ENCODE peak calls at places on chromosomes 12 and 14, in four cellular contexts. K is A549, W is HepG2, G is WTC11. S is an unnamed sample.

GRCh38 chr12:14185441-14186192 is 179.9 kb upstream of the ATF7IP start:
- DNase-seq in G (peak), K (peak), W (peak), S (peak)

GRCh38 chr12:47822386-47822785 is 2.7 kb upstream of the HDAC7 start:
- DNase-seq in W (no peak), G (no peak), K (no peak), S (no peak)

GRCh38 chr12:46825526-46826414 is at the start of gene SLC38A4:
- DNase-seq in G (peak), K (no peak), W (peak), S (peak)

GRCh38 chr14:66111891-66112290 is 374.3 kb upstream of the CCDC196 start:
- DNase-seq in G (no peak), W (no peak), K (no peak), S (no peak)

GRCh38 chr14:52553002-52553670 is 500 bp downstream of the GPR137C start:
- DNase-seq in G (peak), K (no peak), W (no peak), S (peak)

GRCh38 chr12:84043355-84043754 is 869.2 kb downstream of the SLC6A15 start:
- DNase-seq in W (peak), K (no peak), G (no peak), S (no peak)

GRCh38 chr12:64086946-64087345 is 135.2 kb downstream of the KICS2 start:
- DNase-seq in G (no peak), K (no peak), W (no peak), S (no peak)

GRCh38 chr14:31926123-31926522 is 151.0 kb upstream of the ARHGAP5 start:
- DNase-seq in G (no peak), W (peak), K (peak), S (peak)

GRCh38 chr12:131085125-131085815 is 131.6 kb downstream of the ADGRD1 start:
- DNase-seq in G (peak), K (no peak), W (no peak), S (no peak)

GRCh38 chr12:68784015-68784414 is 24.0 kb upstream of the MDM2 start:
- DNase-seq in G (no peak), K (no peak), W (peak), S (no peak)

GRCh38 chr14:55705651-55706340 is 125.8 kb downstream of the KTN1 start:
- DNase-seq in W (peak), G (no peak), K (no peak), S (no peak)

GRCh38 chr14:58298880-58299664 is 717 bp downstream of the ARID4A start:
- DNase-seq in G (peak), W (no peak), K (peak), S (peak)

GRCh38 chr14:95614335-95614734 is 71.9 kb upstream of the TCL1B start:
- DNase-seq in W (no peak), G (no peak), K (no peak), S (no peak)

GRCh38 chr12:51792417-51792816 is 56.1 kb downstream of the FIGNL2 start:
- DNase-seq in G (no peak), K (no peak), W (no peak), S (no peak)

GRCh38 chr12:946656-947055 is 2.8 kb downstream of the RAD52 start:
- DNase-seq in G (no peak), W (no peak), K (no peak), S (no peak)

GRCh38 chr12:6205144-6205539 is 4.9 kb downstream of the CD9 start:
- DNase-seq in G (peak), W (no peak), K (no peak), S (no peak)

GRCh38 chr14:67359319-67359774 is 257 bp downstream of the ATP6V1D start:
- DNase-seq in K (peak), W (peak), G (peak), S (no peak)

GRCh38 chr12:27924350-27925140 is 48.0 kb downstream of the PTHLH start:
- DNase-seq in W (no peak), K (no peak), G (no peak), S (no peak)

GRCh38 chr12:27919671-27920235 is 52.8 kb downstream of the PTHLH start:
- DNase-seq in K (no peak), G (no peak), W (no peak), S (no peak)

GRCh38 chr12:27927347-27927746 is 45.2 kb downstream of the PTHLH start:
- DNase-seq in G (no peak), W (no peak), K (no peak), S (no peak)

GRCh38 chr12:27922591-27923139 is 49.9 kb downstream of the PTHLH start:
- DNase-seq in K (no peak), G (no peak), W (no peak), S (no peak)
- TF ChIP-seq HMGXB4 in K (no peak), G (no peak), W (no peak), S (no peak)

DNA sequence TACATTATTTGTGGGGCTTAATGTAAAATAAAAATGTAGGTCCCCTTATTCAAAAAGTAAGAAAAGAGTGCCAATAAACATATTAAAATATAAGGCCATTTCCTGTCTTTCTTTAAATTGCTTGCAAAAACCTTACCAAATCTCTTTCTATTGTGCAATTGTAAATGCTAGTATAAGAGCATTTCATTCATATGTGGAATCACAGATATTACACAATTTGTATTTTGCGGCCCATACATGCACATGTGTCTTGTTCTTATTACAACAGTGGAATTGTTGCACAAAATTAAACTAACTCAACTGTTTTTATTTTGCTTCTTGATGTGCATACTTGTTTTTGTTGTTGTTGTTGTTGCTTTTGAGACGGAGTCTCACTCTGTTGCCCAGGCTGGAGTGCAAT is 20.1 kb upstream of the CRADD start:
- DNase-seq in K (no peak), W (no peak), G (no peak), S (no peak)
- TF ChIP-seq HMGXB4 in K (no peak), W (no peak), G (no peak), S (no peak)

DNA sequence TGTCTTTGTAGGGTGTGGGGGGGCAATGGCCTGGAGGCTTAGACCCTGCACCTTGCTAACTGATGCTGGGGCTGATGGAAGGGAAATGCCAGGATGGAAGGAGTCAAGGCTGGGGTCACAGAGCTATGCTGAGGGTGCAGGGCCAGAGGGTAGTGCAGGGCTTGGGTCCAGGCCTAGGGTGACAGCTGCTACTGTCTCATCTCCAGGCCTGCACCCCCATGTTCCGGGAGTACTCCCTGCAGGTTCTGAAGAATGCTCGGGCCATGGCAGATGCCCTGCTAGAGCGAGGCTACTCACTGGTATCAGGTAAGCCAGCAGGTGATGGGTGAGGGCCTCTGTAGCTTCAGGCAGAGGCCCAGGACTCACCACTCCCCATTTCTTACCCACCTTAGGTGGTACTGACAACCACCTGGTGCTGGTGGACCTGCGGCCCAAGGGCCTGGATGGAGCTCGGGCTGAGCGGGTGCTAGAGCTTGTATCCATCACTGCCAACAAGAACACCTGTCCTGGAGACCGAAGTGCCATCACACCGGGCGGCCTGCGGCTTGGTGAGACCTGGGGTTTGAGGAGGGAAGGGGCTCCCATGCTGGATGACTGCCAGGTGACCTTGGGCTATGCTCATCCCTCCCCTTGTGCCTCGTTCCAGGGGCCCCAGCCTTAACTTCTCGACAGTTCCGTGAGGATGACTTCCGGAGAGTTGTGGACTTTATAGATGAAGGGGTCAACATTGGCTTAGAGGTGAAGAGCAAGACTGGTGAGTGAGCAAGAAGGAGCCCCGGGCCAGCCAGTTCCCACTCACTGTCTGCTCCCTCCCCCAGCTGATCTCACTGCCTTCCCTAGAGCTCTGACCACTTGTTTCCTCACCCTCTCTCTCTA is 4.1 kb downstream of the SHMT2 start:
- DNase-seq in W (no peak), G (no peak), K (no peak), S (no peak)
- TF ChIP-seq HMGXB4 in W (no peak), G (no peak), K (no peak), S (no peak)

GRCh38 chr14:94544726-94545125 is 16.5 kb upstream of the SERPINA4 start:
- DNase-seq in K (no peak), G (no peak), W (no peak), S (no peak)

GRCh38 chr14:94542111-94542810 is 19.0 kb upstream of the SERPINA4 start:
- DNase-seq in W (peak), K (no peak), G (no peak), S (no peak)

GRCh38 chr14:94543450-94544123 is 17.7 kb upstream of the SERPINA4 start:
- DNase-seq in K (no peak), G (no peak), W (peak), S (no peak)

GRCh38 chr14:94541234-94541975 is 19.8 kb upstream of the SERPINA4 start:
- DNase-seq in K (no peak), G (no peak), W (no peak), S (no peak)

DNA sequence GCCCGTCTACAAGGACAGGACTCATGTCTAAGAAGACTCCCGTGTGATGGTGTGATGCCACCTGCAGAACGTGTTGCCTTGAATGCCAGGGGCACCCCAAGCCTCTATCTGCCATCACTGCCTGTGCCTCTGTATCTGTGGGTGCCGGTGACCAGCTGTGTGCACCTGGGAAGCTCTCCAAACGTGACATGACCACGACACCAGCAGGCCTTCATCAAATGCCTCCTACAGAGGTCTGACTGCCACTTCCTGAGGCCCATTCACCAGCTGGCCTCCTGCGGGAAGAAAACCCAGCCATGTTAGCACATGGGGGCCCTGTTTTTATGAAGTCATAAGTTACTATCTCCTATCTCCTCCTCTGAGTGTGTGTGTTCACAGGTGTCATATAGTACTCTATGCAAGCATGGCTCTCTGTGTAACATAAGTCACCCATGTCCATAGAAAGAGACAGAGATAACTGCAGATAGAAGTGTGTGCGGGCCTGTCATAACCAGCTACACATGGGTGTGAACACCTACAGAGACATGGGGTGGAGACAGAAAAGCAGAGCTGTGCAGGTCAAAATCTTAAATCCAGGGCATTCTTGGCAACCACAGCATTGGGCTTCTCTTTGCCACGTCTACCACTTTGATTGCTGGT is 18.3 kb upstream of the SERPINA4 start:
- DNase-seq in W (no peak), G (no peak), K (no peak), S (no peak)
- TF ChIP-seq HMGXB4 in W (no peak), G (no peak), K (no peak), S (no peak)

GRCh38 chr14:103456167-103456835 is 66.3 kb downstream of the CKB start:
- DNase-seq in W (no peak), G (no peak), K (no peak), S (no peak)
- TF ChIP-seq HMGXB4 in W (no peak), G (no peak), K (no peak), S (no peak)

S was measured in K562.